ENCODE peak calls at places on chromosomes 16 and 17, in four cellular contexts. F is upper lobe of right lung; O is lower lobe of right lung; B is CD8-positive, alpha-beta memory T cell. Q is an unnamed sample.
A peak's percentile ranks its signal among the peaks of the same experiment; 100 is the strongest.

GRCh38 chr16:66150691-66151090 is 215.8 kb upstream of the CDH5 start:
- DNase-seq in F (no peak), O (no peak), B (no peak), Q (no peak)

GRCh38 chr17:20896153-20896649 is 146.6 kb downstream of the USP22 start:
- DNase-seq in F (no peak), O (no peak), B (peak; percentile 49), Q (no peak)

GRCh38 chr16:53740476-53740875 is 36.5 kb downstream of the FTO start:
- DNase-seq in F (no peak), O (no peak), B (no peak), Q (no peak)

GRCh38 chr16:30185683-30186421 is 2.5 kb downstream of the CORO1A start:
- DNase-seq in F (peak; percentile 81), O (peak; percentile 84), B (peak; percentile 93), Q (no peak)

GRCh38 chr17:70868134-70868533 is 698.8 kb downstream of the KCNJ2 start:
- DNase-seq in F (no peak), O (no peak), B (no peak), Q (no peak)

GRCh38 chr17:76735006-76735405 is 2.1 kb downstream of the SRSF2 start:
- DNase-seq in F (no peak), O (no peak), B (no peak), Q (no peak)

GRCh38 chr17:43839670-43840101 is 6.7 kb upstream of the MPP3 start:
- DNase-seq in F (peak; percentile 69), O (no peak), B (no peak), Q (no peak)

GRCh38 chr17:62110923-62111484 is 45.9 kb upstream of the MED13 start:
- DNase-seq in F (no peak), O (no peak), B (no peak), Q (no peak)

GRCh38 chr17:50047488-50048126 is 8.3 kb upstream of the ITGA3 start:
- DNase-seq in F (no peak), O (no peak), B (no peak), Q (no peak)

GRCh38 chr17:38942641-38943040 is 17.2 kb downstream of the LASP1NB start:
- DNase-seq in F (no peak), O (no peak), B (no peak), Q (no peak)

GRCh38 chr17:42407289-42407836 is 15.7 kb downstream of the CAVIN1 start:
- DNase-seq in F (peak; percentile 90), O (peak; percentile 89), B (peak; percentile 76), Q (no peak)

GRCh38 chr17:348692-349425 is 3.7 kb downstream of the RPH3AL start:
- DNase-seq in F (peak; percentile 78), O (peak; percentile 74), B (no peak), Q (no peak)

GRCh38 chr16:56842133-56842532 is 22.9 kb upstream of the SLC12A3 start:
- DNase-seq in F (no peak), O (no peak), B (no peak), Q (no peak)

GRCh38 chr16:9384141-9384540 is 292.7 kb downstream of the HAPSTR1 start:
- DNase-seq in F (no peak), O (no peak), B (no peak), Q (no peak)

GRCh38 chr16:82990155-82990554 is 363.4 kb downstream of the CDH13 start:
- DNase-seq in F (no peak), O (no peak), B (no peak), Q (peak; percentile 32)

GRCh38 chr17:7651097-7651958 is 602 bp downstream of the ATP1B2 start:
- DNase-seq in F (no peak), O (no peak), B (no peak), Q (no peak)

GRCh38 chr16:1158456-1159324 is 5.8 kb downstream of the CACNA1H start:
- DNase-seq in F (no peak), O (no peak), B (no peak), Q (no peak)

GRCh38 chr16:35363510-35363909 is 1904.1 kb downstream of the TP53TG3F start:
- DNase-seq in F (no peak), O (no peak), B (no peak), Q (no peak)

GRCh38 chr17:35257080-35257701 is 14.3 kb downstream of the SLFN5 start:
- DNase-seq in F (no peak), O (peak; percentile 52), B (no peak), Q (no peak)

GRCh38 chr17:49687878-49688491 is 10.1 kb upstream of the SPOP start:
- DNase-seq in F (no peak), O (no peak), B (no peak), Q (no peak)

GRCh38 chr16:336269-336668 is 16.3 kb downstream of the AXIN1 start:
- DNase-seq in F (no peak), O (peak; percentile 70), B (no peak), Q (no peak)

GRCh38 chr17:76153640-76154039 is 12.6 kb upstream of the FOXJ1 start:
- DNase-seq in F (peak; percentile 37), O (no peak), B (no peak), Q (no peak)

GRCh38 chr17:83154311-83155127 is 75.1 kb downstream of the METRNL start:
- DNase-seq in F (peak; percentile 54), O (no peak), B (no peak), Q (no peak)
- H3K27ac ChIP-seq in F (no peak overlapping the region), O (no peak overlapping the region), B (no peak overlapping the region), Q (no peak overlapping the region)

GRCh38 chr17:69130627-69131293 is 10.9 kb downstream of the ABCA6 start:
- DNase-seq in F (no peak), O (no peak), B (no peak), Q (no peak)
- H3K4me3 ChIP-seq in F (no peak overlapping the region), O (no peak overlapping the region), B (no peak overlapping the region), Q (no peak overlapping the region)

GRCh38 chr16:87531418-87531817 is 38.6 kb upstream of the ZCCHC14 start:
- DNase-seq in F (no peak), O (no peak), B (no peak), Q (no peak)
- H3K9me3 ChIP-seq in F (peaks cover 5% of the 10 kb centered on the region), O (peaks cover 23% of the 10 kb centered on the region), B (no peaks in the 10 kb centered on the region), Q (peaks cover 52% of the 10 kb centered on the region)

GRCh38 chr17:28335959-28336871 is 654 bp downstream of the TNFAIP1 start:
- DNase-seq in F (peak; percentile 71), O (no peak), B (no peak), Q (peak; percentile 74)

GRCh38 chr17:28333083-28333746 is 2.1 kb downstream of the IFT20 start:
- DNase-seq in F (no peak), O (no peak), B (no peak), Q (no peak)

GRCh38 chr17:28334666-28335200 is 539 bp downstream of the IFT20 start:
- DNase-seq in F (no peak), O (no peak), B (no peak), Q (no peak)

GRCh38 chr17:28335201-28335958 is at the start of the genes IFT20 and TNFAIP1:
- DNase-seq in F (peak; percentile 99), O (peak; percentile 99), B (peak; percentile 99), Q (peak; percentile 100)

GRCh38 chr17:28334176-28334575 is 1.1 kb downstream of the IFT20 start:
- DNase-seq in F (no peak), O (no peak), B (no peak), Q (no peak)
- H3K27ac ChIP-seq in F (peak overlapping the region; percentile 95), O (peak overlapping the region; percentile 99), B (peak overlapping the region; percentile 98), Q (no peak overlapping the region)

GRCh38 chr17:79800325-79801155 is 3.7 kb upstream of the CBX8 start:
- DNase-seq in F (peak; percentile 64), O (no peak), B (no peak), Q (no peak)
- H3K4me3 ChIP-seq in F (no peak overlapping the region), O (no peak overlapping the region), B (no peak overlapping the region), Q (no peak overlapping the region)

GRCh38 chr16:79690159-79690558 is 89.6 kb upstream of the MAF start:
- DNase-seq in F (no peak), O (no peak), B (no peak), Q (no peak)
- H3K9me3 ChIP-seq in F (no peaks in the 10 kb centered on the region), O (peaks cover 6% of the 10 kb centered on the region), B (no peaks in the 10 kb centered on the region), Q (peaks cover 6% of the 10 kb centered on the region)

GRCh38 chr16:63983401-63983800 is 1138.5 kb downstream of the CDH11 start:
- DNase-seq in F (no peak), O (no peak), B (no peak), Q (no peak)

GRCh38 chr16:63978240-63978639 is 1143.6 kb downstream of the CDH11 start:
- DNase-seq in F (no peak), O (no peak), B (no peak), Q (no peak)

GRCh38 chr16:63976345-63976744 is 1145.5 kb downstream of the CDH11 start:
- DNase-seq in F (no peak), O (no peak), B (no peak), Q (no peak)

GRCh38 chr16:63981639-63982038 is 1140.2 kb downstream of the CDH11 start:
- DNase-seq in F (no peak), O (no peak), B (no peak), Q (no peak)

DNA sequence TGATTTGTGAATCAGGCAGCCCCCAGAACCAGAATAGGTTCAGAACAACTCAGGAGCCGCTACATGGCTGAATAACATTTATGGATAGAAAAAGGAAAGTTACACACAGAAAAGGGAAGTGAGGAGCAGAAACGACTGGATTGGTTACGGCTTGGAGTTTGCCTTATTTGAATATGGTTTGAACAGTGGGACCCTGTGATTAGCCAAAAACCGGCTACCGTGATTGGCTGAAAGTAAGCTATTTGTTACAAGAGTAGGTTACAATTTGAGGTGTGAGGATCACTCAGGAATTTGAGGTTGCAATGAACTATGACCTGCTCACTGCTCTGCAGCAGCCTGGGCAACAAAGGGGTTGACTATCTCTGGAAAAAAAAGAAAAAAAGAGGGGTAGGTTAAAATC is 1139.7 kb downstream of the CDH11 start:
- DNase-seq in F (no peak), O (no peak), B (no peak), Q (no peak)
- H3K27ac ChIP-seq in F (no peak overlapping the region), O (no peak overlapping the region), B (no peak overlapping the region), Q (no peak overlapping the region)

GRCh38 chr16:4328580-4329353 is 12.9 kb downstream of the GLIS2 start:
- DNase-seq in F (peak; percentile 67), O (no peak), B (no peak), Q (no peak)
- H3K4me3 ChIP-seq in F (peak overlapping the region; percentile 40), O (peak overlapping the region; percentile 56), B (no peak overlapping the region), Q (peak overlapping the region; percentile 44)

Q was measured in AG04450.